ENCODE peak calls at places on chromosome 17, in five cellular contexts. P, A, X, N and I are unnamed samples. For H3K4me1 and H3K36me3, the result is how much of the 10 kb centered on the place peaks cover.

GRCh38 chr17:35254107-35254802 is 11.4 kb downstream of the SLFN5 start:
- DNase-seq in A (peak), P (peak), X (no peak), N (peak), I (no peak)

GRCh38 chr17:62614142-62614541 is 13.3 kb upstream of the MRC2 start:
- DNase-seq in A (no peak), N (peak), P (no peak), X (no peak), I (no peak)

GRCh38 chr17:48577946-48578615 is at the start of gene HOXB4:
- DNase-seq in A (peak), X (no peak), P (no peak), N (peak), I (peak)

GRCh38 chr17:13647551-13647950 is 45.8 kb upstream of the HS3ST3A1 start:
- DNase-seq in N (no peak), P (no peak), X (no peak), A (no peak), I (no peak)

GRCh38 chr17:10197362-10197720 is 1.1 kb downstream of the GAS7 start:
- DNase-seq in X (no peak), N (no peak), A (peak), P (no peak), I (no peak)

GRCh38 chr17:53626286-53626685 is 196.4 kb upstream of the KIF2B start:
- DNase-seq in N (peak), X (no peak), A (no peak), P (no peak), I (no peak)

GRCh38 chr17:29613371-29613837 is 9.3 kb downstream of the CORO6 start:
- DNase-seq in P (peak), X (no peak), N (peak), A (peak), I (peak)

GRCh38 chr17:30291571-30292489 is at the start of gene BLMH:
- DNase-seq in P (peak), A (peak), N (peak), X (peak), I (peak)

GRCh38 chr17:14886200-14886739 is 378.9 kb downstream of the PMP22 start:
- DNase-seq in A (no peak), X (no peak), N (no peak), P (no peak), I (no peak)

GRCh38 chr17:43671075-43671692 is 9.5 kb upstream of the MEOX1 start:
- DNase-seq in N (no peak), P (no peak), X (no peak), A (no peak), I (no peak)

GRCh38 chr17:5043524-5043923 is 8.3 kb upstream of the SLC52A1 start:
- DNase-seq in N (no peak), X (no peak), A (no peak), P (no peak), I (no peak)

GRCh38 chr17:2017274-2017941 is 7.7 kb downstream of the RTN4RL1 start:
- DNase-seq in A (no peak), N (no peak), P (no peak), X (no peak), I (no peak)

GRCh38 chr17:18916816-18917496 is 35.0 kb upstream of the SLC5A10 start:
- DNase-seq in A (no peak), X (no peak), P (no peak), N (no peak), I (no peak)

GRCh38 chr17:47265983-47266541 is 12.4 kb downstream of the ITGB3 start:
- DNase-seq in A (no peak), N (peak), P (no peak), X (no peak), I (no peak)

GRCh38 chr17:39069114-39069756 is 82.2 kb downstream of the PLXDC1 start:
- DNase-seq in X (peak), A (no peak), P (no peak), N (peak), I (no peak)

GRCh38 chr17:5943991-5944390 is 126.2 kb upstream of the WSCD1 start:
- DNase-seq in A (no peak), X (no peak), P (no peak), N (no peak), I (no peak)

GRCh38 chr17:2592974-2593845 is at the start of gene PAFAH1B1:
- DNase-seq in N (peak), X (peak), P (peak), A (peak), I (peak)

GRCh38 chr17:10114931-10115535 is 83.4 kb downstream of the GAS7 start:
- DNase-seq in A (peak), P (peak), X (peak), N (peak), I (peak)

GRCh38 chr17:76506408-76507328 is 5.4 kb upstream of the RHBDF2 start:
- DNase-seq in N (no peak), A (peak), P (peak), X (peak), I (peak)

GRCh38 chr17:7552621-7553051 is 3.8 kb downstream of the TNFSF12 start:
- DNase-seq in X (peak), P (no peak), N (no peak), A (no peak), I (no peak)
- H3K4me1 ChIP-seq in X (half or more), P (under half), N (under half), A (under half), I (under half)

DNA sequence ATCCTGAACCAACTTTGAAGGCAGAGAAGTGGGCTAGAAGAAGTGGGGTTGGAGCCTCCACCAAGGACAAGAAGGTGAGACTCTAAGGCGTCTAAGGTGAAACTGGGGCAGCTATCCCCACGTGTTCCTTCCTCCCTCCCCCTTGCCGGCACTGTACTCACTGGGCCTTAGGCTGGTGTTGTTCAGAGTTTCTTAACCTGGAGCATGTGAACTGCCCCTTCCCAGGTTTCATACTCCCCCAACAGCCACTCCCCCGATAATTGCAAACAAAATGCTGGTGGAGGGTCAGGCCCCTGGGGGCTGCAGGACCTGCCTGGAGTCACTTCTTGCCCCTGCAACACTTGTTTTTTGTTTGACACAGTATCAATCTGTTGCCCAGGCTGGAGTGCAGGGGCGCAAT is 7.3 kb upstream of the SOCS3 start:
- DNase-seq in N (no peak), A (no peak), P (no peak), X (no peak), I (no peak)
- H3K27ac ChIP-seq in N (no peak), A (no peak), P (no peak), X (no peak), I (no peak)

GRCh38 chr17:82246040-82246364 is 17.2 kb downstream of the SLC16A3 start:
- DNase-seq in N (no peak), A (peak), P (no peak), X (no peak), I (peak)
- H3K36me3 ChIP-seq in N (under half), A (half or more), P (half or more), X (half or more), I (half or more)

DNA sequence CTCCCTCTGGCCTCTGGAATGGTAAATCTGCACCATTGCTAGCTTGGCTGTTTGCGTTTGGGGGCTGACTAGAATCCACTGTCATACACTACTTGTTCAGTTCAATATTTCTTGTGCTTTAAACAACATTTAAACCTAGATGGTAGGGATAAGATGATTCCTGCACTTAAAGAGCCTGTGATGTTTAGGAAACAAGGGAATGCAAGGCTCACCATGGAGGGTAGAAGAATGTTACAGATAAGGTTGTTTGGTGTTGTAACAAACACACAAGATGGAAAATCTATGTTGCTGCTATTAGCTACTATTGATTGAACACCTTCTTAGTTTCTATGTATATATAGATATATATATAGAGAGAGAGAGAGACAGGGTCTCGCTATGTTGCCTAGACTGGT is 31.4 kb downstream of the YPEL2 start:
- DNase-seq in N (peak), P (no peak), X (no peak), A (no peak), I (no peak)
- H3K4me1 ChIP-seq in N (half or more), P (half or more), X (under half), A (half or more), I (under half)

GRCh38 chr17:66492500-66493123 is 190.2 kb downstream of the PRKCA start:
- DNase-seq in X (no peak), A (no peak), N (peak), P (no peak), I (no peak)
- H3K27ac ChIP-seq in X (no peak), A (no peak), N (peak), P (no peak), I (no peak)

GRCh38 chr17:60639019-60639330 is 38.7 kb upstream of the BCAS3 start:
- DNase-seq in N (no peak), A (no peak), P (no peak), X (no peak), I (no peak)

GRCh38 chr17:60641810-60642220 is 35.8 kb upstream of the BCAS3 start:
- DNase-seq in X (peak), P (peak), N (peak), A (peak), I (peak)

GRCh38 chr17:60641126-60641525 is 36.5 kb upstream of the BCAS3 start:
- DNase-seq in N (peak), A (no peak), X (no peak), P (no peak), I (no peak)

GRCh38 chr17:60637683-60638082 is 37.7 kb downstream of the PPM1D start:
- DNase-seq in X (no peak), A (no peak), N (no peak), P (no peak), I (no peak)

GRCh38 chr17:60640503-60640902 is 37.1 kb upstream of the BCAS3 start:
- DNase-seq in N (no peak), P (no peak), X (no peak), A (no peak), I (no peak)
- H3K36me3 ChIP-seq in N (under half), P (under half), X (under half), A (under half), I (under half)

DNA sequence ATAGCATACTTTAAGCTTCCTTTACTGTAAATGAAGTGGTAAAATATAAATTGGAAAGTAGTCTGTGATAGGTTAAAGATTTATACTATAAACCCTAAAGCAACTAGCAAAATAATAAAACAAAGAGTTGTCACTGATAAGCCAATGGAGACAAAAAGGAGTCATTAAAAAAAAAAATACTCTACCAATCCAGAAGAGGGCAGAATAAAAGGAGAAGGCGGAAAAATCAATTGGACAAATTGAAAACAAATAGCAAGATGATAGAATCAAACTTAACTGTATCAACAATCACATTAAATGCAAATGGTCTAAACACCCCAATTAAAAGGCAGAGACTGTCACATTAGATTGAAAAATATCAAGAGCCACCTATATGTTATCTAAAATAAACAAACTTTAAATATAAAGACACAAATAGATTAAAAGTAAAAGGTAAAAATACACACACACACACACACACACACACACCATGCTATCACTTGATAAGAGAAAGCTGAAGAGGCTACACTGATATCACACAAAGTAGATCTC is 71.8 kb downstream of the CACNG1 start:
- DNase-seq in X (no peak), A (no peak), N (no peak), P (no peak), I (no peak)
- H3K4me1 ChIP-seq in X (under half), A (under half), N (under half), P (under half), I (under half)